ENCODE peak calls at places on chromosomes 6 and 20, in five cellular contexts. R is fibroblast of lung, T is A549, I is endothelial cell, W is tibial nerve. L is an unnamed sample.

GRCh38 chr20:48178607-48179006 is 393.3 kb upstream of the SULF2 start:
- DNase-seq in R (no peak), T (no peak), I (no peak), W (no peak), L (no peak)

GRCh38 chr6:69422474-69422873 is 374.3 kb downstream of the LMBRD1 start:
- DNase-seq in R (no peak), T (no peak), I (no peak), W (no peak), L (no peak)

GRCh38 chr20:3798908-3799248 is 2.8 kb downstream of the CDC25B start:
- DNase-seq in R (no peak), T (no peak), I (no peak), W (no peak), L (no peak)

GRCh38 chr20:43442310-43442880 is 15.3 kb upstream of the SRSF6 start:
- DNase-seq in R (no peak), T (peak), I (no peak), W (no peak), L (no peak)

GRCh38 chr6:38307730-38308129 is 332.0 kb downstream of the BTBD9 start:
- DNase-seq in R (no peak), T (no peak), I (no peak), W (no peak), L (no peak)

GRCh38 chr6:33987531-33988021 is 158.3 kb downstream of the GRM4 start:
- DNase-seq in R (no peak), T (no peak), I (no peak), W (no peak), L (peak)

GRCh38 chr6:52549428-52549827 is 27.4 kb downstream of the TRAM2 start:
- DNase-seq in R (no peak), T (no peak), I (no peak), W (no peak), L (no peak)

GRCh38 chr6:44967481-44967880 is 360.6 kb upstream of the RUNX2 start:
- DNase-seq in R (no peak), T (no peak), I (no peak), W (no peak), L (no peak)

GRCh38 chr20:34581341-34582189 is 23.0 kb downstream of the MAP1LC3A start:
- DNase-seq in R (peak), T (no peak), I (no peak), W (no peak), L (peak)

GRCh38 chr6:32129297-32130088 is 595 bp downstream of the FKBPL start:
- DNase-seq in R (no peak), T (no peak), I (no peak), W (peak), L (no peak)

GRCh38 chr6:62805431-62805830 is 405.8 kb upstream of the FKBP1C start:
- DNase-seq in R (no peak), T (no peak), I (no peak), W (no peak), L (no peak)

GRCh38 chr6:73579389-73579788 is 58.6 kb upstream of the EEF1A1 start:
- DNase-seq in R (no peak), T (peak), I (no peak), W (no peak), L (no peak)

GRCh38 chr6:31727717-31728671 is 1.1 kb downstream of the DDAH2 start:
- DNase-seq in R (no peak), T (no peak), I (no peak), W (no peak), L (no peak)

GRCh38 chr20:63373996-63374395 is 12.8 kb upstream of the CHRNA4 start:
- DNase-seq in R (no peak), T (no peak), I (no peak), W (no peak), L (no peak)

GRCh38 chr20:35181731-35182130 is 9.9 kb downstream of the PROCR start:
- DNase-seq in R (peak), T (no peak), I (no peak), W (no peak), L (no peak)

GRCh38 chr6:33854572-33855030 is 50.8 kb upstream of the MLN start:
- DNase-seq in R (no peak), T (no peak), I (no peak), W (no peak), L (no peak)

GRCh38 chr6:151089916-151090443 is 149.8 kb upstream of the AKAP12 start:
- DNase-seq in R (no peak), T (no peak), I (no peak), W (no peak), L (no peak)

GRCh38 chr20:60921021-60921622 is 330.9 kb upstream of the CDH4 start:
- DNase-seq in R (no peak), T (peak), I (no peak), W (no peak), L (no peak)

GRCh38 chr20:50273601-50274491 is 83.2 kb downstream of the CEBPB start:
- DNase-seq in R (no peak), T (peak), I (no peak), W (no peak), L (no peak)

GRCh38 chr6:14818422-14818884 is 427.4 kb upstream of the JARID2 start:
- DNase-seq in R (no peak), T (no peak), I (no peak), W (no peak), L (no peak)

GRCh38 chr6:148667395-148667794 is 79.4 kb upstream of the UST start:
- DNase-seq in R (no peak), T (no peak), I (no peak), W (no peak), L (no peak)

GRCh38 chr6:47206626-47207025 is 103.1 kb downstream of the TNFRSF21 start:
- DNase-seq in R (no peak), T (no peak), I (no peak), W (no peak), L (no peak)

GRCh38 chr6:14130431-14131075 is 13.0 kb downstream of the CD83 start:
- DNase-seq in R (no peak), T (no peak), I (no peak), W (no peak), L (no peak)

GRCh38 chr6:111276736-111277135 is 189.4 kb downstream of the SLC16A10 start:
- DNase-seq in R (no peak), T (no peak), I (no peak), W (no peak), L (no peak)

GRCh38 chr6:41527721-41528408 is 18.3 kb upstream of the FOXP4 start:
- DNase-seq in R (peak), T (no peak), I (no peak), W (no peak), L (no peak)

GRCh38 chr20:39222102-39222501 is 260.0 kb downstream of the DHX35 start:
- DNase-seq in R (no peak), T (no peak), I (no peak), W (no peak), L (no peak)

GRCh38 chr6:162613310-162613709 is 114.3 kb downstream of the PRKN start:
- DNase-seq in R (no peak), T (no peak), I (no peak), W (no peak), L (no peak)

GRCh38 chr6:157677235-157677634 is 145.8 kb upstream of the SNX9 start:
- DNase-seq in R (no peak), T (no peak), I (no peak), W (no peak), L (no peak)

GRCh38 chr20:911882-912600 is 4.1 kb downstream of the ANGPT4 start:
- DNase-seq in R (no peak), T (no peak), I (no peak), W (no peak), L (no peak)
- TF ChIP-seq CTCF in R (no peak), T (no peak), I (no peak), W (no peak), L (no peak)

DNA sequence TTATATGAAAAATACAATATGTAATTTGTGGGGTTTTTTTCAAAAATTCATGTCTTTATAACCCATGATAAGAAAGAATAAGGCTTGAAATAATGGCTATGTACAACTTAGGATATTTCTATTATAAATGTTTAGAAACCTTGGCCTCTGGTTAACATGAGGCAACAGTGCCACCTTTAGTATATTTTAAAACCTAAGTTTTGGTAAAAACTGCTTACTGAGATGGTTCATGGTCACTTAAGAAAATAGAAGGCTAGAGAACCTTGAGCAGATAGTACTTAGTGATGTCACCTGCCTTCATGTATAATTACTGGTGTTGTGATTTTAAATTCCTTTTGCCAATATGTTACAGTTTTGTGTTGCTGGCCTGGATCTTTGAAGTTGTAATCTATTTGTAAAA is 176.5 kb downstream of the ADGB start:
- DNase-seq in R (peak), T (no peak), I (no peak), W (no peak), L (no peak)
- TF ChIP-seq CTCF in R (no peak), T (no peak), I (no peak), W (no peak), L (peak)

DNA sequence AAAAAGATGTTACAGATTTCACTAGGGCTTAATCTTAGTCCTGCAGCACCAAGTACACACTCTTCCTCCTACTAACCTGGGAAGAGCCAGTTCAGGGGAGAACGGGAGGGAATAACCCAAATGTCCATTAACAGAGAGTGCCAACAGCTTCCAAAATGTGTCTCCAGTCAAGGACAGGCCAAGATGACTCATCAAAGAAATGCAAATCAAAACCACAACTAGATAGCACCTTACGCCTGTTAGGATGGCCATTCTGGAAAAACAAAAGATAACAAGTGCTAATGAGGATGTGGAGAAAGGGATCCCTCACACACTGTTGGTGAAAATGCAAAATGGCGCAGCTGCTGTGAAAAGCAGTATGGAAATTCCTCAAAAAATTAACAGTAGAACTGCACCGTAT is 3.8 kb upstream of the MAS1L start:
- DNase-seq in R (no peak), T (no peak), I (no peak), W (no peak), L (no peak)
- TF ChIP-seq CTCF in R (no peak), T (no peak), I (no peak), W (no peak), L (no peak)

DNA sequence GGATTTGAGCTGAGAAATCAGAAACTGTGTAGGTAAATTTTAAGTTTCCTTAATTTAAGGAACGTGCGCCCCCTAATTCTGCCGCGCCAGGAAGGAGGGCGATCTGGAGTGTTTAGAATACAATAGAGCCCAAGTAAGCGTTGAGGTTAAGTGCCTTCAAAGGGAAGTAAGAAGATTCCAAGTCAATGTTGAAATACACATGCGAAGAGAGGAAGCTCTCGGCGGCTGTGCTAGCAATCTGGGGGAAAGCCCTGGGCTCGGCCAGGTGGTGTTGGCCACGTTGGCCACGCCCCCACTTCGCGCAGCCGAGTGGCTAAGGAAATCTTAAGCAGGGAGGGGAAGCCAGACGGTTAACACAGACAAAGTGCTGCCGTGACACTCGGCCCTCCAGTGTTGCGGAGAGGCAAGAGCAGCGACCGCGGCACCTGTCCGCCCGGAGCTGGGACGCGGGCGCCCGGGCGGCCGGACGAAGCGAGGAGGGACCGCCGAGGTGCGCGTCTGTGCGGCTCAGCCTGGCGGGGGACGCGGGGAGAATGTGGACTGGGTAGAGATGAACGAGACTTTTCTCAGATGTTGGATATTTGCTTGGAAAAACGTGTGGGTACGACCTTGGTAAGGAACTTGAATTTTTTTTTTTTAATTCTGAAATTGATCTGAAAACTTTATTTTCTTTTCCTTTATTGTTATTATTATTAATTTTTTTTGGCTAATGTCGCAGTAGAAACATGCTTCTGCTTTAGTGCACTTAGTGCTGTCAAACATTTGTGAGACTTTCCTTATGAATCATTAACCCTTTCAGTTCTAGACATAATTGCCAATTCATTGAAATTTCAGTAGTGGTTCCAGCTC is at the start of gene PRDM1:
- DNase-seq in R (peak), T (peak), I (peak), W (peak), L (no peak)
- TF ChIP-seq CTCF in R (no peak), T (no peak), I (peak), W (peak), L (peak)

GRCh38 chr6:26197736-26198625 is 110.8 kb downstream of the HFE start:
- DNase-seq in R (peak), T (no peak), I (no peak), W (no peak), L (no peak)

GRCh38 chr6:26195924-26196845 is 109.0 kb downstream of the HFE start:
- DNase-seq in R (peak), T (no peak), I (no peak), W (no peak), L (no peak)

GRCh38 chr6:26198626-26199056 is 111.4 kb downstream of the HFE start:
- DNase-seq in R (peak), T (no peak), I (no peak), W (no peak), L (no peak)

GRCh38 chr6:26195376-26195923 is 108.2 kb downstream of the HFE start:
- DNase-seq in R (peak), T (peak), I (peak), W (peak), L (no peak)

GRCh38 chr6:26196846-26197683 is 109.8 kb downstream of the HFE start:
- DNase-seq in R (peak), T (no peak), I (peak), W (peak), L (no peak)
- TF ChIP-seq CTCF in R (no peak), T (no peak), I (no peak), W (peak), L (no peak)

GRCh38 chr6:112296122-112296521 is 41.8 kb upstream of the LAMA4 start:
- DNase-seq in R (peak), T (peak), I (peak), W (no peak), L (no peak)
- TF ChIP-seq CTCF in R (peak), T (peak), I (no peak), W (peak), L (peak)

GRCh38 chr6:3578981-3579380 is 122.1 kb upstream of the SLC22A23 start:
- DNase-seq in R (no peak), T (no peak), I (no peak), W (no peak), L (no peak)

GRCh38 chr6:3577517-3577916 is 120.7 kb upstream of the SLC22A23 start:
- DNase-seq in R (no peak), T (no peak), I (no peak), W (no peak), L (no peak)

GRCh38 chr6:3575166-3575565 is 118.3 kb upstream of the SLC22A23 start:
- DNase-seq in R (no peak), T (no peak), I (no peak), W (no peak), L (no peak)

GRCh38 chr6:3573670-3574069 is 116.8 kb upstream of the SLC22A23 start:
- DNase-seq in R (no peak), T (no peak), I (no peak), W (no peak), L (no peak)

DNA sequence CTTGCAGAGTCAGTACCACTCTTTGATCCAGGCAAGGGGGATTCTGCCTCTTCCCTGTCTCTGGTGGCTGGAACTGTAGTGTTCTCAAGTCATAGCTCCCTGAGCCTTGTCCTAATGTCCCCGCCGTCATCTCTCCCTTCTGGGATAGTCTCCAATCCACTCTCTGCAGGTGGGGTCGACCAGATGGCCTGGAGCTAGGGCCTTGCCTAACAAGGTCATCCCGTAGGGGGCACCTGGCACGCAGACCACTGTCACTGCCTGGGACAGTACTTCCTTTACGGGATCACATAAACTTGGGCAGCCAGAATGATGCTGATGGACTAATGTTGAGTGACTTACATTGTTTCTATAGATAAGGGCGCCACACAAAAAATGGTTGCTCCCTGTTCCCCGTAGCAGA is 118.9 kb upstream of the SLC22A23 start:
- DNase-seq in R (no peak), T (no peak), I (no peak), W (no peak), L (no peak)
- TF ChIP-seq CTCF in R (no peak), T (no peak), I (no peak), W (no peak), L (no peak)

GRCh38 chr6:75502884-75503283 is 9.3 kb upstream of the FILIP1 start:
- DNase-seq in R (no peak), T (no peak), I (no peak), W (no peak), L (no peak)

GRCh38 chr6:75501756-75502155 is 8.2 kb upstream of the FILIP1 start:
- DNase-seq in R (no peak), T (no peak), I (no peak), W (no peak), L (no peak)

GRCh38 chr6:75503291-75503690 is 9.7 kb upstream of the FILIP1 start:
- DNase-seq in R (no peak), T (no peak), I (no peak), W (no peak), L (no peak)

GRCh38 chr6:75505426-75505825 is 11.8 kb upstream of the FILIP1 start:
- DNase-seq in R (no peak), T (no peak), I (no peak), W (no peak), L (no peak)

DNA sequence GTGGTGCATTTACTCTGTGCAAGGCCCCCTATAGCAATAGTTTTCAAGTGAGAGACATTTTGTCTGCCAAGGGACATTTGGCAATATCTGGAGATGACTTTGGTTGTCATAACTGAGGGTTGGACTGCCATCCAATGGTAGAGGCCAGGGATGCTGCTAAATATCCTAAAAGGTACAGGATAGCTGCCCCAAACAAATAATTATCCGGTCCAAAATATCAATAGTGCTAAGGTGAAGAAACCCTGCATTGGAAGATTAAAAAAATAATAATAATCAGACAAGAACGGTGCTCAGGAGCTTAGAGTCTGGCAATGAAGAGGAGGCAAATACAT is 11.3 kb upstream of the FILIP1 start:
- DNase-seq in R (peak), T (no peak), I (no peak), W (no peak), L (no peak)
- TF ChIP-seq CTCF in R (peak), T (no peak), I (no peak), W (peak), L (no peak)

GRCh38 chr20:37396520-37397075 is 50.7 kb downstream of the SRC start:
- DNase-seq in R (no peak), T (no peak), I (peak), W (no peak), L (no peak)
- TF ChIP-seq CTCF in R (no peak), T (no peak), I (no peak), W (no peak), L (peak)

GRCh38 chr6:100883347-100883746 is 2.2 kb upstream of the ASCC3 start:
- DNase-seq in R (no peak), T (no peak), I (no peak), W (no peak), L (no peak)
- TF ChIP-seq CTCF in R (no peak), T (no peak), I (no peak), W (no peak), L (no peak)

L was measured in osteocyte.